ENCODE peak calls at places on chromosome 15, in seven cellular contexts. One of them, this sample, is unnamed. For H3K4me1, the result is how much of the 10 kb centered on the place peaks cover.

GRCh38 chr15:72890043-72890442 is 106.5 kb upstream of the ADPGK start:
- DNase-seq in mesenchymal stem cell: no peak
- DNase-seq in neuronal stem cell: no peak
- DNase-seq in OCI-LY7: no peak
- DNase-seq in esophagus squamous epithelium: no peak
- DNase-seq in Karpas-422: no peak
- DNase-seq in IMR-90: no peak
- DNase-seq in this sample: no peak

GRCh38 chr15:45842151-45842550 is 207.3 kb downstream of the SQOR start:
- DNase-seq in Karpas-422: no peak
- DNase-seq in mesenchymal stem cell: no peak
- DNase-seq in IMR-90: no peak
- DNase-seq in neuronal stem cell: no peak
- DNase-seq in esophagus squamous epithelium: no peak
- DNase-seq in OCI-LY7: no peak
- DNase-seq in this sample: no peak

GRCh38 chr15:26045516-26045915 is 182.4 kb upstream of the ATP10A start:
- DNase-seq in Karpas-422: no peak
- DNase-seq in mesenchymal stem cell: no peak
- DNase-seq in IMR-90: no peak
- DNase-seq in esophagus squamous epithelium: no peak
- DNase-seq in neuronal stem cell: no peak
- DNase-seq in OCI-LY7: no peak
- DNase-seq in this sample: no peak

GRCh38 chr15:82788496-82788895 is 17.4 kb downstream of the FSD2 start:
- DNase-seq in esophagus squamous epithelium: no peak
- DNase-seq in Karpas-422: no peak
- DNase-seq in IMR-90: no peak
- DNase-seq in neuronal stem cell: no peak
- DNase-seq in mesenchymal stem cell: no peak
- DNase-seq in OCI-LY7: no peak
- DNase-seq in this sample: no peak

GRCh38 chr15:48823237-48823636 is 12.4 kb upstream of the CEP152 start:
- DNase-seq in OCI-LY7: no peak
- DNase-seq in mesenchymal stem cell: peak
- DNase-seq in esophagus squamous epithelium: no peak
- DNase-seq in IMR-90: peak
- DNase-seq in neuronal stem cell: peak
- DNase-seq in Karpas-422: no peak
- DNase-seq in this sample: no peak

GRCh38 chr15:101337976-101338375 is 42.9 kb upstream of the SNRPA1 start:
- DNase-seq in Karpas-422: no peak
- DNase-seq in mesenchymal stem cell: no peak
- DNase-seq in IMR-90: no peak
- DNase-seq in esophagus squamous epithelium: no peak
- DNase-seq in neuronal stem cell: no peak
- DNase-seq in OCI-LY7: no peak
- DNase-seq in this sample: no peak

GRCh38 chr15:51448592-51449494 is 107.4 kb downstream of the GLDN start:
- DNase-seq in IMR-90: peak
- DNase-seq in neuronal stem cell: no peak
- DNase-seq in esophagus squamous epithelium: no peak
- DNase-seq in Karpas-422: no peak
- DNase-seq in OCI-LY7: no peak
- DNase-seq in mesenchymal stem cell: no peak
- DNase-seq in this sample: no peak

GRCh38 chr15:50163719-50164410 is 18.1 kb upstream of the SLC27A2 start:
- DNase-seq in esophagus squamous epithelium: no peak
- DNase-seq in neuronal stem cell: no peak
- DNase-seq in IMR-90: no peak
- DNase-seq in OCI-LY7: no peak
- DNase-seq in mesenchymal stem cell: no peak
- DNase-seq in Karpas-422: peak
- DNase-seq in this sample: no peak

GRCh38 chr15:98888839-98889479 is 118.6 kb downstream of the PGPEP1L start:
- DNase-seq in mesenchymal stem cell: peak
- DNase-seq in esophagus squamous epithelium: no peak
- DNase-seq in Karpas-422: no peak
- DNase-seq in IMR-90: peak
- DNase-seq in neuronal stem cell: no peak
- DNase-seq in OCI-LY7: no peak
- DNase-seq in this sample: no peak

GRCh38 chr15:29066848-29067247 is 181.1 kb downstream of the APBA2 start:
- DNase-seq in esophagus squamous epithelium: no peak
- DNase-seq in neuronal stem cell: no peak
- DNase-seq in Karpas-422: no peak
- DNase-seq in mesenchymal stem cell: no peak
- DNase-seq in IMR-90: no peak
- DNase-seq in OCI-LY7: no peak
- DNase-seq in this sample: no peak

GRCh38 chr15:62977952-62978811 is 64.4 kb upstream of the TPM1 start:
- DNase-seq in neuronal stem cell: no peak
- DNase-seq in IMR-90: peak
- DNase-seq in OCI-LY7: no peak
- DNase-seq in esophagus squamous epithelium: no peak
- DNase-seq in Karpas-422: no peak
- DNase-seq in mesenchymal stem cell: peak
- DNase-seq in this sample: no peak

GRCh38 chr15:81299630-81300273 is 24.2 kb downstream of the STARD5 start:
- DNase-seq in esophagus squamous epithelium: no peak
- DNase-seq in mesenchymal stem cell: no peak
- DNase-seq in neuronal stem cell: no peak
- DNase-seq in Karpas-422: no peak
- DNase-seq in IMR-90: no peak
- DNase-seq in OCI-LY7: no peak
- DNase-seq in this sample: no peak

GRCh38 chr15:49507261-49507660 is 84.2 kb downstream of the FGF7 start:
- DNase-seq in mesenchymal stem cell: no peak
- DNase-seq in OCI-LY7: no peak
- DNase-seq in Karpas-422: no peak
- DNase-seq in esophagus squamous epithelium: no peak
- DNase-seq in IMR-90: peak
- DNase-seq in neuronal stem cell: no peak
- DNase-seq in this sample: no peak

GRCh38 chr15:38084289-38084688 is 149.8 kb downstream of the TMCO5A start:
- DNase-seq in IMR-90: peak
- DNase-seq in mesenchymal stem cell: peak
- DNase-seq in esophagus squamous epithelium: no peak
- DNase-seq in Karpas-422: no peak
- DNase-seq in OCI-LY7: peak
- DNase-seq in neuronal stem cell: no peak
- DNase-seq in this sample: no peak

GRCh38 chr15:64667736-64668161 is 107.6 kb downstream of the RBPMS2 start:
- DNase-seq in neuronal stem cell: no peak
- DNase-seq in esophagus squamous epithelium: no peak
- DNase-seq in IMR-90: peak
- DNase-seq in Karpas-422: no peak
- DNase-seq in OCI-LY7: no peak
- DNase-seq in mesenchymal stem cell: peak
- DNase-seq in this sample: no peak

GRCh38 chr15:44101944-44102343 is 93.1 kb downstream of the FRMD5 start:
- DNase-seq in esophagus squamous epithelium: no peak
- DNase-seq in neuronal stem cell: no peak
- DNase-seq in OCI-LY7: no peak
- DNase-seq in mesenchymal stem cell: no peak
- DNase-seq in IMR-90: peak
- DNase-seq in Karpas-422: no peak
- DNase-seq in this sample: no peak

GRCh38 chr15:99324082-99324620 is 72.9 kb downstream of the LRRC28 start:
- DNase-seq in neuronal stem cell: no peak
- DNase-seq in OCI-LY7: no peak
- DNase-seq in esophagus squamous epithelium: no peak
- DNase-seq in mesenchymal stem cell: peak
- DNase-seq in IMR-90: peak
- DNase-seq in Karpas-422: no peak
- DNase-seq in this sample: peak

GRCh38 chr15:51861557-51862350 is 32.3 kb downstream of the TMOD3 start:
- DNase-seq in mesenchymal stem cell: no peak
- DNase-seq in esophagus squamous epithelium: no peak
- DNase-seq in Karpas-422: no peak
- DNase-seq in OCI-LY7: no peak
- DNase-seq in IMR-90: no peak
- DNase-seq in neuronal stem cell: no peak
- DNase-seq in this sample: peak

GRCh38 chr15:68488966-68489365 is 57.0 kb upstream of the ITGA11 start:
- DNase-seq in Karpas-422: no peak
- DNase-seq in mesenchymal stem cell: no peak
- DNase-seq in OCI-LY7: no peak
- DNase-seq in IMR-90: no peak
- DNase-seq in esophagus squamous epithelium: no peak
- DNase-seq in neuronal stem cell: no peak
- DNase-seq in this sample: no peak

GRCh38 chr15:77632760-77633133 is at the start of gene LINGO1:
- DNase-seq in neuronal stem cell: peak
- DNase-seq in IMR-90: no peak
- DNase-seq in OCI-LY7: no peak
- DNase-seq in Karpas-422: no peak
- DNase-seq in esophagus squamous epithelium: no peak
- DNase-seq in mesenchymal stem cell: peak
- DNase-seq in this sample: no peak
- H3K4me1 ChIP-seq in neuronal stem cell: under half
- H3K4me1 ChIP-seq in IMR-90: under half
- H3K4me1 ChIP-seq in OCI-LY7: under half
- H3K4me1 ChIP-seq in Karpas-422: under half
- H3K4me1 ChIP-seq in esophagus squamous epithelium: under half
- H3K4me1 ChIP-seq in mesenchymal stem cell: under half
- H3K4me1 ChIP-seq in this sample: under half

GRCh38 chr15:67190326-67190725 is 64.1 kb downstream of the AAGAB start:
- DNase-seq in IMR-90: peak
- DNase-seq in Karpas-422: no peak
- DNase-seq in neuronal stem cell: no peak
- DNase-seq in mesenchymal stem cell: no peak
- DNase-seq in OCI-LY7: no peak
- DNase-seq in esophagus squamous epithelium: no peak
- DNase-seq in this sample: no peak

GRCh38 chr15:67186688-67187087 is 67.8 kb downstream of the AAGAB start:
- DNase-seq in IMR-90: no peak
- DNase-seq in OCI-LY7: no peak
- DNase-seq in neuronal stem cell: no peak
- DNase-seq in mesenchymal stem cell: no peak
- DNase-seq in esophagus squamous epithelium: no peak
- DNase-seq in Karpas-422: no peak
- DNase-seq in this sample: no peak

GRCh38 chr15:67189326-67190051 is 65.0 kb downstream of the AAGAB start:
- DNase-seq in IMR-90: peak
- DNase-seq in mesenchymal stem cell: no peak
- DNase-seq in Karpas-422: no peak
- DNase-seq in OCI-LY7: no peak
- DNase-seq in neuronal stem cell: no peak
- DNase-seq in esophagus squamous epithelium: no peak
- DNase-seq in this sample: no peak

GRCh38 chr15:67187351-67187854 is 67.1 kb downstream of the AAGAB start:
- DNase-seq in mesenchymal stem cell: no peak
- DNase-seq in neuronal stem cell: no peak
- DNase-seq in esophagus squamous epithelium: no peak
- DNase-seq in Karpas-422: no peak
- DNase-seq in IMR-90: no peak
- DNase-seq in OCI-LY7: no peak
- DNase-seq in this sample: no peak

GRCh38 chr15:67188551-67189218 is 65.8 kb downstream of the AAGAB start:
- DNase-seq in OCI-LY7: no peak
- DNase-seq in IMR-90: peak
- DNase-seq in neuronal stem cell: no peak
- DNase-seq in esophagus squamous epithelium: no peak
- DNase-seq in mesenchymal stem cell: no peak
- DNase-seq in Karpas-422: no peak
- DNase-seq in this sample: no peak
- H3K27ac ChIP-seq in OCI-LY7: no peak
- H3K27ac ChIP-seq in IMR-90: peak
- H3K27ac ChIP-seq in neuronal stem cell: no peak
- H3K27ac ChIP-seq in esophagus squamous epithelium: peak
- H3K27ac ChIP-seq in mesenchymal stem cell: no peak
- H3K27ac ChIP-seq in Karpas-422: no peak
- H3K27ac ChIP-seq in this sample: no peak

GRCh38 chr15:47037003-47037402 is 680.3 kb upstream of the SEMA6D start:
- DNase-seq in mesenchymal stem cell: no peak
- DNase-seq in OCI-LY7: no peak
- DNase-seq in neuronal stem cell: no peak
- DNase-seq in esophagus squamous epithelium: no peak
- DNase-seq in Karpas-422: no peak
- DNase-seq in IMR-90: no peak
- DNase-seq in this sample: no peak

GRCh38 chr15:47035756-47036155 is 681.5 kb upstream of the SEMA6D start:
- DNase-seq in neuronal stem cell: no peak
- DNase-seq in Karpas-422: no peak
- DNase-seq in esophagus squamous epithelium: no peak
- DNase-seq in mesenchymal stem cell: no peak
- DNase-seq in OCI-LY7: no peak
- DNase-seq in IMR-90: no peak
- DNase-seq in this sample: no peak
- H3K4me3 ChIP-seq in neuronal stem cell: no peak
- H3K4me3 ChIP-seq in Karpas-422: no peak
- H3K4me3 ChIP-seq in esophagus squamous epithelium: no peak
- H3K4me3 ChIP-seq in mesenchymal stem cell: no peak
- H3K4me3 ChIP-seq in OCI-LY7: no peak
- H3K4me3 ChIP-seq in IMR-90: no peak
- H3K4me3 ChIP-seq in this sample: no peak

DNA sequence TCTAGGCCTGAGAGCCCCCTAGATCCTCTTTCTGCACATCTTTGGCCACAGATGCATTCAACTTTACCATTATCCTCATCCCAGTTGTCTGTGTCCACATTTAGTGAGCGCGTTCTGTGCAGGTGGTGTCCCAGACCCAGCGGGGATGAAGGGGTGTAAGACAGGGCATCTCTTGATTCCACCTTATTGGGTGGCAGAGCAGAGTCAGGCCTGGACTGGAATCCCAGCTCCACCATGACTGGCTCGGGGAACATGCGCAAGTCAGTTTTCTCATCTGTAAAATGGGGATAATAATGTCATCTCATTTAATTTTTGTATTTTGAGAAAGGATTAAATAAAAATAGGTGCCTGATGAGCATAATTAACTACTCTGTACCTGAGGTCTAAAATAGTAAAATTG is 7.8 kb downstream of the SMAD6 start:
- DNase-seq in IMR-90: no peak
- DNase-seq in Karpas-422: no peak
- DNase-seq in mesenchymal stem cell: no peak
- DNase-seq in OCI-LY7: no peak
- DNase-seq in neuronal stem cell: no peak
- DNase-seq in esophagus squamous epithelium: no peak
- DNase-seq in this sample: no peak
- H3K4me1 ChIP-seq in IMR-90: under half
- H3K4me1 ChIP-seq in Karpas-422: under half
- H3K4me1 ChIP-seq in mesenchymal stem cell: under half
- H3K4me1 ChIP-seq in OCI-LY7: half or more
- H3K4me1 ChIP-seq in neuronal stem cell: under half
- H3K4me1 ChIP-seq in esophagus squamous epithelium: under half
- H3K4me1 ChIP-seq in this sample: under half